ENCODE peak calls at places on chromosomes 5 and 9, in eight cellular contexts. T is choroid plexus epithelial cell, V is breast epithelium, U is endodermal cell, S is GM23338, C is HFF-Myc, L is uterus, B is HCT116. D is an unnamed sample.

GRCh38 chr9:134049236-134049635 is 18.6 kb downstream of the BRD3 start:
- DNase-seq in T (no peak), V (peak), U (no peak), S (no peak), C (no peak), L (no peak), B (no peak), D (no peak)

GRCh38 chr5:168096525-168096924 is 194.9 kb upstream of the WWC1 start:
- DNase-seq in T (no peak), V (no peak), U (no peak), S (no peak), C (no peak), L (no peak), B (no peak), D (no peak)

GRCh38 chr5:15993334-15993733 is 186.3 kb downstream of the MARCHF11 start:
- DNase-seq in T (peak), V (no peak), U (no peak), S (no peak), C (no peak), L (no peak), B (no peak), D (peak)

GRCh38 chr5:141208478-141208877 is at the start of gene PCDHB12:
- DNase-seq in T (peak), V (no peak), U (peak), S (peak), C (no peak), L (no peak), B (no peak), D (no peak)

GRCh38 chr5:127042593-127042992 is 12.2 kb upstream of the MARCHF3 start:
- DNase-seq in T (peak), V (no peak), U (no peak), S (peak), C (no peak), L (no peak), B (no peak), D (peak)

GRCh38 chr5:61177716-61178115 is 15.4 kb upstream of the SMIM15 start:
- DNase-seq in T (no peak), V (no peak), U (no peak), S (no peak), C (no peak), L (no peak), B (no peak), D (no peak)

GRCh38 chr5:132087661-132088060 is 14.1 kb downstream of the CSF2 start:
- DNase-seq in T (no peak), V (no peak), U (no peak), S (no peak), C (no peak), L (no peak), B (no peak), D (no peak)

GRCh38 chr9:114606068-114606467 is 5.0 kb upstream of the TMEM268 start:
- DNase-seq in T (peak), V (no peak), U (no peak), S (peak), C (no peak), L (no peak), B (no peak), D (no peak)

GRCh38 chr9:112443200-112443599 is 43.4 kb upstream of the KIAA1958 start:
- DNase-seq in T (peak), V (no peak), U (no peak), S (peak), C (no peak), L (no peak), B (no peak), D (peak)

GRCh38 chr9:131299346-131299745 is 9.8 kb downstream of the PLPP7 start:
- DNase-seq in T (no peak), V (no peak), U (no peak), S (no peak), C (no peak), L (no peak), B (no peak), D (no peak)

GRCh38 chr5:40991168-40991980 is 79.8 kb downstream of the MROH2B start:
- DNase-seq in T (peak), V (peak), U (no peak), S (no peak), C (no peak), L (peak), B (no peak), D (peak)

GRCh38 chr5:102341918-102342317 is 45.8 kb upstream of the SLCO4C1 start:
- DNase-seq in T (no peak), V (no peak), U (no peak), S (no peak), C (no peak), L (no peak), B (no peak), D (peak)

GRCh38 chr9:126326228-126327015 is at the start of gene MVB12B:
- DNase-seq in T (no peak), V (no peak), U (peak), S (peak), C (no peak), L (peak), B (no peak), D (no peak)

GRCh38 chr5:172683264-172683663 is 42.2 kb downstream of the NEURL1B start:
- DNase-seq in T (no peak), V (no peak), U (peak), S (peak), C (no peak), L (no peak), B (no peak), D (no peak)

GRCh38 chr5:140112685-140113179 is 1.2 kb upstream of the PURA start:
- DNase-seq in T (no peak), V (no peak), U (no peak), S (peak), C (no peak), L (peak), B (no peak), D (no peak)

GRCh38 chr5:135011355-135012032 is 22.5 kb downstream of the PITX1 start:
- DNase-seq in T (no peak), V (no peak), U (peak), S (no peak), C (no peak), L (no peak), B (no peak), D (no peak)

GRCh38 chr5:33444542-33444941 is 3.8 kb downstream of the TARS1 start:
- DNase-seq in T (no peak), V (no peak), U (no peak), S (no peak), C (no peak), L (no peak), B (no peak), D (no peak)

GRCh38 chr9:95970356-95970755 is 94.9 kb downstream of the ERCC6L2 start:
- DNase-seq in T (peak), V (no peak), U (no peak), S (no peak), C (no peak), L (no peak), B (no peak), D (peak)

GRCh38 chr9:113536483-113537226 is 73.1 kb downstream of the RGS3 start:
- DNase-seq in T (peak), V (no peak), U (peak), S (no peak), C (no peak), L (peak), B (no peak), D (peak)

GRCh38 chr9:87269296-87269695 is 228.4 kb upstream of the DAPK1 start:
- DNase-seq in T (no peak), V (no peak), U (no peak), S (no peak), C (no peak), L (no peak), B (no peak), D (no peak)

GRCh38 chr5:173329370-173330150 is 1.3 kb upstream of the STC2 start:
- DNase-seq in T (no peak), V (no peak), U (peak), S (peak), C (no peak), L (no peak), B (peak), D (no peak)

GRCh38 chr5:52560366-52560765 is 227.3 kb upstream of the ITGA1 start:
- DNase-seq in T (peak), V (no peak), U (no peak), S (peak), C (no peak), L (no peak), B (peak), D (peak)

GRCh38 chr5:75654693-75655315 is 43.6 kb downstream of the ANKDD1B start:
- DNase-seq in T (no peak), V (no peak), U (no peak), S (no peak), C (no peak), L (no peak), B (no peak), D (no peak)

GRCh38 chr5:41863871-41864486 is 6.2 kb downstream of the OXCT1 start:
- DNase-seq in T (peak), V (no peak), U (no peak), S (no peak), C (no peak), L (no peak), B (no peak), D (peak)

GRCh38 chr5:82719368-82719767 is 357.8 kb downstream of the TMEM167A start:
- DNase-seq in T (peak), V (no peak), U (no peak), S (no peak), C (no peak), L (no peak), B (no peak), D (peak)

GRCh38 chr9:36173861-36174260 is 4.7 kb downstream of the CCIN start:
- DNase-seq in T (no peak), V (no peak), U (no peak), S (no peak), C (no peak), L (no peak), B (no peak), D (no peak)

GRCh38 chr5:98772415-98773213 is 849 bp upstream of the RGMB start:
- DNase-seq in T (peak), V (peak), U (peak), S (peak), C (no peak), L (peak), B (peak), D (no peak)

GRCh38 chr5:116554764-116555163 is 19.9 kb downstream of the SEMA6A start:
- DNase-seq in T (no peak), V (no peak), U (peak), S (no peak), C (no peak), L (no peak), B (no peak), D (no peak)

GRCh38 chr9:33787839-33788238 is 7.5 kb upstream of the PRSS3 start:
- DNase-seq in T (no peak), V (no peak), U (no peak), S (no peak), C (no peak), L (no peak), B (no peak), D (no peak)

GRCh38 chr9:16532681-16533450 is 337.6 kb downstream of the BNC2 start:
- DNase-seq in T (peak), V (no peak), U (no peak), S (no peak), C (no peak), L (no peak), B (no peak), D (peak)

GRCh38 chr5:145294321-145294720 is 540.8 kb downstream of the PRELID2 start:
- DNase-seq in T (peak), V (no peak), U (no peak), S (no peak), C (no peak), L (no peak), B (no peak), D (peak)

GRCh38 chr9:70988551-70988950 is 132.9 kb downstream of the TRPM3 start:
- DNase-seq in T (peak), V (no peak), U (no peak), S (peak), C (no peak), L (no peak), B (no peak), D (no peak)

GRCh38 chr5:116938488-116938887 is 363.9 kb upstream of the SEMA6A start:
- DNase-seq in T (no peak), V (no peak), U (peak), S (peak), C (no peak), L (no peak), B (no peak), D (no peak)

DNA sequence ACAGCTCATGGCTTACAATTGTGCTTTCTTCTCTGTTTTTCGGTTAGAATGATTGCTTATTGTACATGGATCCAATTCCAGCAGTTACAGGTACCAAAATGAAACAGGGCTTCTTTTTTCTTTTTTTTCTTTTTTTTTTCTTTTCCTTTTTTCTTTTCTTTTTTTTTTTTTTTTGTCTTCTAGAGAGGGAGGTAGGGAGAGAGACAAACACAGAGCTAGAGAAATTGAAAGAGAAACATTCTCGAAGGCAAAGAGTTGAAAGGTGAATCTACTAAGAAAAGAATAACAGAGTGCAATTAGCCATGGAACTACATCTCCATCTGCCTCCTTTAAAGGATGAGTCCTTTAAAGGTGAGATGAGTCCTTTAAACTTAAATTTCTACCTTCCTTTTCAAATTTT is 1.0 kb upstream of the EDIL3 start:
- DNase-seq in T (peak), V (no peak), U (no peak), S (no peak), C (no peak), L (no peak), B (no peak), D (no peak)
- H3K4me3 ChIP-seq in T (peak), V (no peak), U (no peak), S (peak), C (no peak), L (no peak), B (no peak), D (no peak)

DNA sequence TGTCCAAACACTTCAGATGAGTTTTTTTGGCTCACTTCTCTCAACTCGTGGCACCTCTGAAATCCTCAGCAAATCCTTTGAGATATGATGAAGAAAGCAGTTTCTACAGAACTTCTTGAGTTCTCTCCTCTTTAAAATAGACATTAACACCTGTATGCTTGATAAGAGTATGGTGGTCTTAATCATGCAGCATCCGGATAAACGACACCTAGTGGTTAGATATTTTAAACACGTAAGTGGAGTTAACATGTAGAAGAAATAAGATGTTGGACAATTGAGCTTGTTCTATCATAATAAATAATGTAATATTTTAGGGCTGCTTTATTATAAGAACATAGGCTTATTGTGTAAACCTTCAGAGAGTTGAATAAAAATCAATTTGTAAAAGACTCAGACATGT is 324.8 kb downstream of the CYLC2 start:
- DNase-seq in T (peak), V (no peak), U (no peak), S (no peak), C (no peak), L (no peak), B (no peak), D (no peak)
- TF ChIP-seq CTCF in T (no peak), V (no peak), U (peak), S (no peak), C (no peak), L (no peak), B (no peak), D (peak)

GRCh38 chr5:32163785-32164184 is 10.3 kb downstream of the GOLPH3 start:
- DNase-seq in T (no peak), V (no peak), U (no peak), S (no peak), C (no peak), L (no peak), B (no peak), D (no peak)
- H3K4me3 ChIP-seq in T (no peak), V (no peak), U (no peak), S (no peak), C (no peak), L (no peak), B (no peak), D (no peak)

GRCh38 chr5:14920121-14920520 is 48.5 kb upstream of the ANKH start:
- DNase-seq in T (no peak), V (no peak), U (no peak), S (no peak), C (no peak), L (no peak), B (no peak), D (peak)
- TF ChIP-seq CTCF in T (no peak), V (no peak), U (no peak), S (no peak), C (no peak), L (no peak), B (no peak), D (no peak)

DNA sequence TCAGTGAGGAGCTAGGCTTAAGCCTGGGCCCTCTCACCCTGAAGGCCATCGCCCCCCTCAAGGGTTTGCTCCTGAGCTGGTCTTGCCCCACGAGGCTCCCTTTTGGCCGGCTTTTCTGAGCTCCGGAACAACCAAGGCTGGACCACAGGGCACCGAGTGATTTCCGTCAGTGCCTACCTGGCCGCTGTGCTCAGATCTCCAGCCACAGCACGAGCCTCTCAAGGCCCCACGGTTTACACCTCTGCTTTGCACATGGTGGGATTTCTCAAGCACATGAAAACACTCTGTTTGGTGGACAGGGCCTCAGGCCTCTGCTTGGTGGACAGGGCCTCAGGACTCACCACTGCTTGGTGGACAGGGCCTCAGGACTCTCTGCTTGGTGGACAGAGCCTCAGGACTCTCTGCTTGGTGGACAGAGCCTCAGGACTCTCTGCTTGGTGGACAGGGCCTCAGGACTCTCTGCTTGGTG is 15.8 kb downstream of the CLPTM1L start:
- DNase-seq in T (no peak), V (no peak), U (no peak), S (no peak), C (no peak), L (no peak), B (no peak), D (no peak)
- H3K4me3 ChIP-seq in T (no peak), V (no peak), U (peak), S (no peak), C (no peak), L (no peak), B (no peak), D (no peak)